ENCODE peak calls at places on chromosome X, in nine cellular contexts. One of them, this sample, is unnamed.

GRCh38 chrX:15319075-15319474 is 3.6 kb upstream of the ASB11 start:
- DNase-seq in naive thymus-derived CD8-positive, alpha-beta T cell: no peak
- DNase-seq in heart left ventricle: no peak
- DNase-seq in B cell: no peak
- DNase-seq in IMR-90: no peak
- DNase-seq in uterus: no peak
- DNase-seq in stimulated activated CD4-positive, alpha-beta T cell treated with anti-CD3 and anti-CD28 coated beads, Interleukin-4, amount 100 ng/mL, for 4 hours: no peak
- DNase-seq in lower leg skin: no peak
- DNase-seq in NCI-H510A treated with DMSO at 0.1 percent for 48 hours: no peak
- DNase-seq in this sample: no peak

GRCh38 chrX:132948648-132949260 is 9.7 kb downstream of the HS6ST2 start:
- DNase-seq in naive thymus-derived CD8-positive, alpha-beta T cell: no peak
- DNase-seq in stimulated activated CD4-positive, alpha-beta T cell treated with anti-CD3 and anti-CD28 coated beads, Interleukin-4, amount 100 ng/mL, for 4 hours: no peak
- DNase-seq in NCI-H510A treated with DMSO at 0.1 percent for 48 hours: peak
- DNase-seq in uterus: no peak
- DNase-seq in B cell: no peak
- DNase-seq in lower leg skin: no peak
- DNase-seq in IMR-90: no peak
- DNase-seq in heart left ventricle: no peak
- DNase-seq in this sample: no peak

GRCh38 chrX:446243-446642 is 59.5 kb upstream of the PPP2R3B start:
- DNase-seq in IMR-90: no peak
- DNase-seq in naive thymus-derived CD8-positive, alpha-beta T cell: no peak
- DNase-seq in B cell: no peak
- DNase-seq in uterus: no peak
- DNase-seq in stimulated activated CD4-positive, alpha-beta T cell treated with anti-CD3 and anti-CD28 coated beads, Interleukin-4, amount 100 ng/mL, for 4 hours: no peak
- DNase-seq in lower leg skin: no peak
- DNase-seq in NCI-H510A treated with DMSO at 0.1 percent for 48 hours: no peak
- DNase-seq in heart left ventricle: no peak
- DNase-seq in this sample: no peak

GRCh38 chrX:149711545-149712236 is at the start of gene MAGEA11:
- DNase-seq in naive thymus-derived CD8-positive, alpha-beta T cell: no peak
- DNase-seq in uterus: no peak
- DNase-seq in B cell: no peak
- DNase-seq in NCI-H510A treated with DMSO at 0.1 percent for 48 hours: no peak
- DNase-seq in lower leg skin: no peak
- DNase-seq in heart left ventricle: no peak
- DNase-seq in stimulated activated CD4-positive, alpha-beta T cell treated with anti-CD3 and anti-CD28 coated beads, Interleukin-4, amount 100 ng/mL, for 4 hours: no peak
- DNase-seq in IMR-90: no peak
- DNase-seq in this sample: no peak

GRCh38 chrX:106585478-106585877 is 26.3 kb upstream of the RADX start:
- DNase-seq in uterus: no peak
- DNase-seq in lower leg skin: no peak
- DNase-seq in NCI-H510A treated with DMSO at 0.1 percent for 48 hours: no peak
- DNase-seq in B cell: no peak
- DNase-seq in heart left ventricle: no peak
- DNase-seq in IMR-90: no peak
- DNase-seq in stimulated activated CD4-positive, alpha-beta T cell treated with anti-CD3 and anti-CD28 coated beads, Interleukin-4, amount 100 ng/mL, for 4 hours: no peak
- DNase-seq in naive thymus-derived CD8-positive, alpha-beta T cell: no peak
- DNase-seq in this sample: no peak

GRCh38 chrX:100895365-100896075 is 21.4 kb upstream of the NOX1 start:
- DNase-seq in NCI-H510A treated with DMSO at 0.1 percent for 48 hours: peak
- DNase-seq in heart left ventricle: no peak
- DNase-seq in naive thymus-derived CD8-positive, alpha-beta T cell: peak
- DNase-seq in uterus: no peak
- DNase-seq in IMR-90: peak
- DNase-seq in lower leg skin: no peak
- DNase-seq in B cell: peak
- DNase-seq in stimulated activated CD4-positive, alpha-beta T cell treated with anti-CD3 and anti-CD28 coated beads, Interleukin-4, amount 100 ng/mL, for 4 hours: no peak
- DNase-seq in this sample: no peak

GRCh38 chrX:54182194-54182863 is 725 bp downstream of the FAM120C start:
- DNase-seq in uterus: peak
- DNase-seq in naive thymus-derived CD8-positive, alpha-beta T cell: peak
- DNase-seq in lower leg skin: peak
- DNase-seq in NCI-H510A treated with DMSO at 0.1 percent for 48 hours: peak
- DNase-seq in stimulated activated CD4-positive, alpha-beta T cell treated with anti-CD3 and anti-CD28 coated beads, Interleukin-4, amount 100 ng/mL, for 4 hours: peak
- DNase-seq in heart left ventricle: peak
- DNase-seq in IMR-90: no peak
- DNase-seq in B cell: peak
- DNase-seq in this sample: peak

GRCh38 chrX:69389221-69389620 is 114.9 kb upstream of the NALF2 start:
- DNase-seq in B cell: no peak
- DNase-seq in heart left ventricle: no peak
- DNase-seq in stimulated activated CD4-positive, alpha-beta T cell treated with anti-CD3 and anti-CD28 coated beads, Interleukin-4, amount 100 ng/mL, for 4 hours: no peak
- DNase-seq in NCI-H510A treated with DMSO at 0.1 percent for 48 hours: no peak
- DNase-seq in IMR-90: no peak
- DNase-seq in naive thymus-derived CD8-positive, alpha-beta T cell: no peak
- DNase-seq in uterus: no peak
- DNase-seq in lower leg skin: no peak
- DNase-seq in this sample: no peak

GRCh38 chrX:106611682-106612402 is at the start of gene RADX:
- DNase-seq in NCI-H510A treated with DMSO at 0.1 percent for 48 hours: peak
- DNase-seq in heart left ventricle: peak
- DNase-seq in naive thymus-derived CD8-positive, alpha-beta T cell: peak
- DNase-seq in IMR-90: peak
- DNase-seq in stimulated activated CD4-positive, alpha-beta T cell treated with anti-CD3 and anti-CD28 coated beads, Interleukin-4, amount 100 ng/mL, for 4 hours: peak
- DNase-seq in uterus: peak
- DNase-seq in B cell: peak
- DNase-seq in lower leg skin: peak
- DNase-seq in this sample: peak

GRCh38 chrX:24761306-24761705 is 67.6 kb downstream of the POLA1 start:
- DNase-seq in uterus: no peak
- DNase-seq in heart left ventricle: no peak
- DNase-seq in lower leg skin: no peak
- DNase-seq in B cell: no peak
- DNase-seq in NCI-H510A treated with DMSO at 0.1 percent for 48 hours: no peak
- DNase-seq in IMR-90: no peak
- DNase-seq in naive thymus-derived CD8-positive, alpha-beta T cell: no peak
- DNase-seq in stimulated activated CD4-positive, alpha-beta T cell treated with anti-CD3 and anti-CD28 coated beads, Interleukin-4, amount 100 ng/mL, for 4 hours: no peak
- DNase-seq in this sample: no peak

GRCh38 chrX:143664302-143664701 is 28.4 kb upstream of the SLITRK4 start:
- DNase-seq in uterus: no peak
- DNase-seq in NCI-H510A treated with DMSO at 0.1 percent for 48 hours: no peak
- DNase-seq in IMR-90: no peak
- DNase-seq in heart left ventricle: no peak
- DNase-seq in naive thymus-derived CD8-positive, alpha-beta T cell: no peak
- DNase-seq in stimulated activated CD4-positive, alpha-beta T cell treated with anti-CD3 and anti-CD28 coated beads, Interleukin-4, amount 100 ng/mL, for 4 hours: no peak
- DNase-seq in lower leg skin: no peak
- DNase-seq in B cell: no peak
- DNase-seq in this sample: no peak

GRCh38 chrX:19593684-19594083 is 78.4 kb upstream of the MAP3K15 start:
- DNase-seq in heart left ventricle: no peak
- DNase-seq in uterus: no peak
- DNase-seq in lower leg skin: no peak
- DNase-seq in IMR-90: peak
- DNase-seq in B cell: no peak
- DNase-seq in stimulated activated CD4-positive, alpha-beta T cell treated with anti-CD3 and anti-CD28 coated beads, Interleukin-4, amount 100 ng/mL, for 4 hours: peak
- DNase-seq in naive thymus-derived CD8-positive, alpha-beta T cell: peak
- DNase-seq in NCI-H510A treated with DMSO at 0.1 percent for 48 hours: peak
- DNase-seq in this sample: no peak

GRCh38 chrX:39574178-39574577 is 523.6 kb downstream of the BCOR start:
- DNase-seq in naive thymus-derived CD8-positive, alpha-beta T cell: no peak
- DNase-seq in B cell: no peak
- DNase-seq in IMR-90: no peak
- DNase-seq in lower leg skin: no peak
- DNase-seq in stimulated activated CD4-positive, alpha-beta T cell treated with anti-CD3 and anti-CD28 coated beads, Interleukin-4, amount 100 ng/mL, for 4 hours: no peak
- DNase-seq in uterus: no peak
- DNase-seq in NCI-H510A treated with DMSO at 0.1 percent for 48 hours: peak
- DNase-seq in heart left ventricle: no peak
- DNase-seq in this sample: no peak

GRCh38 chrX:68440940-68441339 is 7.6 kb upstream of the OPHN1 start:
- DNase-seq in uterus: peak
- DNase-seq in stimulated activated CD4-positive, alpha-beta T cell treated with anti-CD3 and anti-CD28 coated beads, Interleukin-4, amount 100 ng/mL, for 4 hours: no peak
- DNase-seq in NCI-H510A treated with DMSO at 0.1 percent for 48 hours: no peak
- DNase-seq in naive thymus-derived CD8-positive, alpha-beta T cell: no peak
- DNase-seq in IMR-90: peak
- DNase-seq in B cell: no peak
- DNase-seq in heart left ventricle: peak
- DNase-seq in lower leg skin: no peak
- DNase-seq in this sample: no peak